ENCODE peak calls at places on chromosomes 3 and 15, in six cellular contexts. T is tibial nerve, W is uterus, S is stomach, D is H1, J is neuronal stem cell. Y is an unnamed sample. For H3K4me1, the result is how much of the 10 kb centered on the place peaks cover.

GRCh38 chr3:56935821-56936220 is 124.6 kb upstream of the SPATA12 start:
- DNase-seq in T (no peak), W (no peak), S (no peak), D (no peak), J (no peak), Y (no peak)

GRCh38 chr3:61922118-61922517 is 360.7 kb downstream of the PTPRG start:
- DNase-seq in T (no peak), W (no peak), S (no peak), D (no peak), J (no peak), Y (no peak)

GRCh38 chr3:128053614-128054013 is 1.4 kb downstream of the SEC61A1 start:
- DNase-seq in T (no peak), W (no peak), S (no peak), D (no peak), J (no peak), Y (no peak)

GRCh38 chr3:185253645-185254410 is at the start of gene EHHADH:
- DNase-seq in T (peak), W (peak), S (peak), D (peak), J (no peak), Y (peak)

GRCh38 chr3:153052096-153052460 is 109.9 kb upstream of the RAP2B start:
- DNase-seq in T (no peak), W (peak), S (peak), D (no peak), J (no peak), Y (no peak)

GRCh38 chr3:113897373-113897777 is 50.4 kb upstream of the ZDHHC23 start:
- DNase-seq in T (no peak), W (no peak), S (no peak), D (no peak), J (no peak), Y (no peak)

GRCh38 chr15:64251121-64251520 is 88.3 kb upstream of the PPIB start:
- DNase-seq in T (no peak), W (no peak), S (no peak), D (no peak), J (no peak), Y (no peak)

GRCh38 chr15:77329202-77329601 is 90.7 kb downstream of the PEAK1 start:
- DNase-seq in T (no peak), W (no peak), S (no peak), D (no peak), J (no peak), Y (no peak)

GRCh38 chr3:69353492-69353891 is 32.4 kb downstream of the FRMD4B start:
- DNase-seq in T (no peak), W (no peak), S (no peak), D (no peak), J (no peak), Y (no peak)

GRCh38 chr3:122167630-122168029 is 15.8 kb upstream of the CASR start:
- DNase-seq in T (no peak), W (no peak), S (no peak), D (no peak), J (no peak), Y (no peak)

GRCh38 chr3:27415202-27415601 is 46.0 kb upstream of the NEK10 start:
- DNase-seq in T (no peak), W (no peak), S (no peak), D (no peak), J (no peak), Y (no peak)

GRCh38 chr15:31607656-31608055 is 281.0 kb downstream of the KLF13 start:
- DNase-seq in T (no peak), W (no peak), S (no peak), D (no peak), J (no peak), Y (no peak)

GRCh38 chr3:170372190-170372879 is 14.8 kb downstream of the SKIL start:
- DNase-seq in T (no peak), W (no peak), S (no peak), D (no peak), J (no peak), Y (no peak)

GRCh38 chr15:31090741-31091140 is 10.8 kb downstream of the TRPM1 start:
- DNase-seq in T (no peak), W (no peak), S (no peak), D (no peak), J (no peak), Y (no peak)

GRCh38 chr3:2511356-2511755 is 412.7 kb downstream of the CNTN4 start:
- DNase-seq in T (no peak), W (no peak), S (no peak), D (peak), J (no peak), Y (no peak)

GRCh38 chr15:34620814-34621213 is 37.4 kb upstream of the GOLGA8B start:
- DNase-seq in T (no peak), W (no peak), S (no peak), D (no peak), J (no peak), Y (no peak)

GRCh38 chr3:133384331-133385027 is 15.4 kb upstream of the BFSP2 start:
- DNase-seq in T (peak), W (peak), S (peak), D (peak), J (peak), Y (no peak)

GRCh38 chr15:84716036-84716732 is at the start of gene SEC11A:
- DNase-seq in T (peak), W (peak), S (peak), D (peak), J (peak), Y (peak)

GRCh38 chr15:84714816-84715215 is 1.1 kb downstream of the SEC11A start:
- DNase-seq in T (no peak), W (no peak), S (no peak), D (no peak), J (no peak), Y (no peak)

GRCh38 chr15:84715442-84716035 is 400 bp downstream of the SEC11A start:
- DNase-seq in T (no peak), W (no peak), S (peak), D (no peak), J (no peak), Y (no peak)

GRCh38 chr15:84714372-84714771 is 1.6 kb downstream of the SEC11A start:
- DNase-seq in T (no peak), W (no peak), S (no peak), D (no peak), J (no peak), Y (no peak)
- H3K4me3 ChIP-seq in T (no peak), W (peak), S (peak), D (no peak), J (peak), Y (no peak)

GRCh38 chr3:64410226-64410625 is 185.0 kb upstream of the PRICKLE2 start:
- DNase-seq in T (no peak), W (no peak), S (no peak), D (no peak), J (no peak), Y (no peak)
- H3K4me1 ChIP-seq in T (under half), W (under half), S (under half), D (under half), J (under half), Y (under half)

GRCh38 chr15:42057744-42058646 is 36.4 kb downstream of the PLA2G4D start:
- DNase-seq in T (no peak), W (no peak), S (no peak), D (no peak), J (no peak), Y (no peak)
- H3K27ac ChIP-seq in T (no peak), W (no peak), S (no peak), D (no peak), J (no peak), Y (no peak)

DNA sequence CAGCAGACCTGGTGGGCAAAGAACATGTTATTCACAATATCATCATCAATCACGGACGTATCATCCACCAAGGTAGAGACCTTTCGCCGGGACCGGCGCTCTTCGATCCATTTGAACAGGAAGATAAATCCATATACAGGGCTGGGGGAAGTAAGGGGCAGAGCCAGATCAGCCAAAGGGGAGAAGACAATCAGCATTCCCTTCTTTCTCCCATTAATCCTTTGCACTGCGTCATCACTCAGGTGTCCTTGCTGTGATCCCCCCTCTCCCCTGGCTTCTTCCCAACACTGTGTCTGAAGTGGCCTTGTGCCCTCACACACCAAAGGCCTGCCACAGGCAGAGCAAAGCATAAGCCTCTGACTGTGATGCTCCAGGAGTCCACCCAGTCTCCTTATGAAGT is 36.4 kb downstream of the SEMA3G start:
- DNase-seq in T (no peak), W (no peak), S (no peak), D (no peak), J (no peak), Y (no peak)
- H3K4me3 ChIP-seq in T (peak), W (peak), S (peak), D (no peak), J (peak), Y (no peak)

DNA sequence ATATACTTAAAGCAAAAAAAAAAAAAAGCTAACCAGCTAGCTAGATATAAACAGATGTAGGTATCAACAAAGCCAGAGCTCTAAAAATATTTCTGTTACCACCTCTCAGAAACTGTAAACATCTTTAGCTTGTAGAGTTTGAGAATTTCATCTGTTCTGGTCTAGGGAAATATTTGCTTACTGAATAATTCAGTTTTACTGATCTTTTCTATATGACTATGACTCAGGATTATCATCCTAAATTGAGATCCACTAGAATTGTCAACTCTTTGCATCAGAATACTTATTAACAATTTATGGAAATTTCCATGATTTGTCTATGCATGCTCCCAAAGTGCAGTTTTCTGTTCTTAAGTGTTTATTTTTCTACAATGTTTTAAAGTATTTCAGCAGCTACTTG is 517.3 kb downstream of the DIPK2A start:
- DNase-seq in T (no peak), W (no peak), S (no peak), D (no peak), J (no peak), Y (no peak)
- H3K4me1 ChIP-seq in T (under half), W (under half), S (under half), D (under half), J (under half), Y (under half)

DNA sequence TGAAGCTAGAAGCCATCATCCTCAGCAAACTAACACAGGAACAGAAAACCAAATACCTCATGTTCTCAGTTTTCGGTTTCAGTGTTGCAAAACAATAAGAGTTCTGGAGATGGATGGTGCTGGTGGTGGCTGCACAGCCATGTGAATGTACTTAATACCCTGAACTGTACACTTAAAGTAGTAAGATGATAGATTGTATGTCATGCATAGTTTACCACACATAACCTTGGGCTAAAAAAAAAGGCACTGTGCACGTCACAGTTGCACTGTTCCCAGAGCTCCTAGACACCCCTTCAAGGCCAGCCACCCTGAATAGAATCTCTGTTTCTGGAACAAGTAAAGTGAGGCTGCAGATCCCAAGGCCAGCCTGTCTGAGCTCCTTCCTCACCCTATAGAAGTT is 243.3 kb upstream of the IGF1R start:
- DNase-seq in T (no peak), W (no peak), S (no peak), D (no peak), J (no peak), Y (no peak)
- H3K27ac ChIP-seq in T (no peak), W (no peak), S (no peak), D (no peak), J (no peak), Y (no peak)

DNA sequence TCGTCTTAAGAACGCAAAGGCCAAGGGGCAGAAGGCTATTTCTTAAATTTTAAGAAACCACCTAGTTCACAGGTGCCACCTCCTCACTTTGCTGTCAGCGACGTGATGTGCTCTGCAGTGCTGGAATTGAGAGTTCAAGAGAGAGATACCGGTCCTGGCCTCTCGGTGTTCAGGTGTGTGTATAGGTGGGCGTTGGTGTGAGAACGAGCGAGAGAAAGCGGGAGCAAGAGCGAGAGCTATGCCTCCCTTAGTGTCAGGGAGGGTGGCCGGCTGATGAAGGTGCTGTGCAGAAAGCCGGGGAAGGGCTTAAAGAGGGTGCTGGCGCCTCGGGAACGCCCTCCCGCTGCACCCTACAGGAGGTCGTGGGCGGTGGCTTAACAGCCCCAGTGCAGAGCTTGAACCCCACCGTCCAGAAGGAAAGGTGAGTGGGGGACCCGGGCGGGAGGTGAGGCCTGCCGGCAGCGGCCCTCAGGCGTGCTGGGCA is 247.1 kb upstream of the TOPAZ1 start:
- DNase-seq in T (no peak), W (no peak), S (no peak), D (no peak), J (no peak), Y (no peak)
- H3K4me3 ChIP-seq in T (peak), W (no peak), S (peak), D (peak), J (no peak), Y (peak)

Y was measured in effector memory CD4-positive, alpha-beta T cell.